ENCODE peak calls at places on chromosomes 16 and 17, in six cellular contexts. S, L, V, Z, Q and Y are unnamed samples.

GRCh38 chr16:3256146-3256875 is at the start of gene MEFV:
- DNase-seq in S (peak; percentile 15), L (peak; percentile 39), V (peak; percentile 5), Z (no peak), Q (no peak), Y (no peak)

GRCh38 chr17:18960803-18961511 is 9.0 kb downstream of the SLC5A10 start:
- DNase-seq in S (peak; percentile 73), L (peak; percentile 63), V (peak; percentile 50), Z (peak; percentile 99), Q (peak; percentile 91), Y (peak; percentile 79)

GRCh38 chr17:42016411-42016831 is 818 bp downstream of the DNAJC7 start:
- DNase-seq in S (no peak), L (peak; percentile 37), V (peak; percentile 16), Z (no peak), Q (no peak), Y (no peak)

GRCh38 chr17:55285340-55286301 is 20.9 kb downstream of the HLF start:
- DNase-seq in S (peak; percentile 31), L (no peak), V (peak; percentile 68), Z (no peak), Q (no peak), Y (no peak)

GRCh38 chr17:2063306-2064146 is 8.6 kb downstream of the HIC1 start:
- DNase-seq in S (no peak), L (peak; percentile 87), V (peak; percentile 72), Z (no peak), Q (no peak), Y (no peak)

GRCh38 chr17:47993964-47994363 is 23.1 kb downstream of the CDK5RAP3 start:
- DNase-seq in S (no peak), L (no peak), V (no peak), Z (no peak), Q (no peak), Y (no peak)

GRCh38 chr17:75182569-75183436 is at the start of gene SUMO2:
- DNase-seq in S (peak; percentile 91), L (peak; percentile 94), V (peak; percentile 94), Z (peak; percentile 93), Q (peak; percentile 97), Y (peak; percentile 97)

GRCh38 chr17:69719474-69720048 is 305.1 kb downstream of the MAP2K6 start:
- DNase-seq in S (no peak), L (no peak), V (no peak), Z (no peak), Q (no peak), Y (no peak)

GRCh38 chr17:28571255-28572122 is at the start of gene PIGS:
- DNase-seq in S (peak; percentile 97), L (peak; percentile 93), V (peak; percentile 87), Z (peak; percentile 94), Q (peak; percentile 99), Y (peak; percentile 88)

GRCh38 chr17:28569446-28569845 is 1.9 kb downstream of the PIGS start:
- DNase-seq in S (no peak), L (no peak), V (no peak), Z (no peak), Q (no peak), Y (no peak)

GRCh38 chr17:28563475-28563874 is 7.8 kb downstream of the PIGS start:
- DNase-seq in S (no peak), L (peak; percentile 70), V (peak; percentile 60), Z (no peak), Q (no peak), Y (no peak)

GRCh38 chr17:28570716-28571254 is 539 bp downstream of the PIGS start:
- DNase-seq in S (peak; percentile 20), L (peak; percentile 47), V (no peak), Z (peak; percentile 63), Q (peak; percentile 80), Y (no peak)

DNA sequence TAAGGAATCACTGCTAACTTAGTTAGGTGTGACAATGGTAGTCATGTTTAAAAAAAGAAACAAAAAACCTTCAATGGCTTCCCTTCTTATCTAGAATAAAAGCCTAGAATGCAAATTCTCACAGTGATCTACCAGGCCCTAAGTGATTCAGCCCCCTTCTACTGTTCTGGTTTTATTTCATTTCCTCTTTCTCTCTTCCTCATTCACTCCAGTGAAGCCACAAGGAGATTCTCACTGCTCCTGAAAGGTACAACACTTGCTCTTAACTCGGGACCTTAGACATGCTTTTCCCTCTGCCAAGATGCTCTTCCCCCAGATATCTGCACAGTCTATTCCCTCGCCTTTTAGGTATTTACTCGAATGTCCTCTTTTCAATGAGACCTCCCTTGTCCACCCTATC is 3.7 kb downstream of the PIGS start:
- DNase-seq in S (no peak), L (no peak), V (no peak), Z (no peak), Q (no peak), Y (no peak)
- H4K91ac ChIP-seq in S (no peak overlapping the region), L (no peak overlapping the region), V (no peak overlapping the region), Z (no peak overlapping the region), Q (no peak overlapping the region), Y (no peak overlapping the region)

DNA sequence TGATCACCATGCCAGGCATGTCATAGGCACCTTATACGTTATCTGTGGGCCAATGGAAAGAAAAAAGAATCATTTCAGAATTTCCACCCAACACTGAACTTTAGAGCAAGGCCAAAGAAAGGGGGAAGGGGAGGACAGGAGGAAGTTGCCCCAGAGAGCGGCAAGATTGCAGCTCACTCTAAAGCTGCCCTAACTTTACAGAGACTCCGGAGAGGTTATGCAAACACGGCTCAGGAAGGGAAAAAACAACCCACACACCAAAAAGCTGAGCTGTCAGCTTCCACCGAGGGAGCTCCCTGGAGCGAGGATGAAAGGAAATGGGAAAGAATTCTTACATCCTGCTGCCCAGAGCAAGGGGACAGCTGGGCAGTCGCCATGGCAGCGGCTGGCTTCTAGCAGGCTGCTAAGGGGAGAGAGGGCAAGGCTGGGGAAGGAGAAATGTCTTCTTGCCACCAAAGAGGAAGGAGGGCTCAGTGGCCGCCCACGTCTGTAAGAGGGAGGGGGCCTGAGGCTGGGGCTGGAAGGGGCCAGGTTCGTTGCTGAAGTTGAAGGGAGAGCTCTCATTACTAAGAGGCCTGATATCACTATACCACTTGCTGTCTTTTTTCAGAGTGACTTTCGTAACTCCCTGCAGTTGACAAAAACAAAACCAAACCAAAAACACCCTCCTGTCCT is 18.2 kb downstream of the COTL1 start:
- DNase-seq in S (no peak), L (peak; percentile 92), V (peak; percentile 85), Z (peak; percentile 79), Q (peak; percentile 89), Y (peak; percentile 77)
- H2BK5ac ChIP-seq in S (no peak overlapping the region), L (no peak overlapping the region), V (peak overlapping the region; percentile 72), Z (peak overlapping the region; percentile 60), Q (no peak overlapping the region), Y (no peak overlapping the region)

GRCh38 chr16:68131813-68132706 is 46.9 kb downstream of the NFATC3 start:
- DNase-seq in S (no peak), L (no peak), V (no peak), Z (no peak), Q (no peak), Y (no peak)
- H4K91ac ChIP-seq in S (no peak overlapping the region), L (no peak overlapping the region), V (no peak overlapping the region), Z (no peak overlapping the region), Q (no peak overlapping the region), Y (no peak overlapping the region)

GRCh38 chr16:30928390-30928789 is 5.0 kb downstream of the FBXL19 start:
- DNase-seq in S (no peak), L (no peak), V (no peak), Z (no peak), Q (no peak), Y (no peak)
- H2BK5ac ChIP-seq in S (no peak overlapping the region), L (no peak overlapping the region), V (no peak overlapping the region), Z (no peak overlapping the region), Q (no peak overlapping the region), Y (no peak overlapping the region)